ENCODE peak calls at places on chromosome 1, in eight cellular contexts. E, P, Q, K, B, O, X and A are unnamed samples.
A peak's percentile ranks its signal among the peaks of the same experiment; 100 is the strongest.

GRCh38 chr1:113875714-113876113 is 4.2 kb upstream of the PTPN22 start:
- DNase-seq in O (no peak), K (no peak), B (no peak), E (no peak), Q (no peak), P (no peak), X (no peak), A (no peak)

GRCh38 chr1:52032785-52033131 is 852 bp downstream of the KTI12 start:
- DNase-seq in K (peak; percentile 73), B (no peak), O (peak; percentile 62), P (peak; percentile 24), E (peak; percentile 69), Q (peak; percentile 76), X (peak; percentile 60), A (peak; percentile 42)

GRCh38 chr1:3115275-3116149 is 46.5 kb downstream of the PRDM16 start:
- DNase-seq in K (no peak), P (no peak), O (no peak), B (no peak), E (no peak), Q (no peak), X (no peak), A (no peak)

GRCh38 chr1:43044572-43045361 is 86.1 kb upstream of the SLC2A1 start:
- DNase-seq in B (no peak), O (no peak), E (no peak), P (no peak), X (no peak), K (no peak), Q (no peak), A (no peak)

GRCh38 chr1:161073474-161074121 is 3.9 kb upstream of the ARHGAP30 start:
- DNase-seq in O (no peak), P (no peak), E (no peak), X (no peak), B (peak; percentile 57), Q (no peak), K (no peak), A (no peak)

GRCh38 chr1:31626451-31627202 is 9.1 kb downstream of the HCRTR1 start:
- DNase-seq in P (no peak), X (peak; percentile 29), Q (no peak), B (no peak), E (peak; percentile 49), O (no peak), K (peak; percentile 78), A (no peak)

GRCh38 chr1:205376739-205377138 is 20.0 kb upstream of the KLHDC8A start:
- DNase-seq in P (no peak), E (no peak), K (no peak), B (no peak), X (no peak), O (no peak), Q (no peak), A (no peak)

GRCh38 chr1:21514245-21514644 is 5.0 kb downstream of the ALPL start:
- DNase-seq in P (no peak), B (no peak), Q (peak; percentile 71), X (no peak), K (no peak), E (no peak), O (no peak), A (peak; percentile 65)

GRCh38 chr1:226738421-226738994 is 574 bp downstream of the ITPKB start:
- DNase-seq in X (peak; percentile 30), P (no peak), E (peak; percentile 16), O (peak; percentile 69), Q (peak; percentile 85), B (peak; percentile 47), K (peak; percentile 72), A (peak; percentile 55)

GRCh38 chr1:185238447-185238846 is 78.6 kb downstream of the IVNS1ABP start:
- DNase-seq in E (peak; percentile 36), K (no peak), O (no peak), X (peak; percentile 47), P (no peak), B (peak; percentile 6), Q (peak; percentile 4), A (no peak)
- TF ChIP-seq CTCF in E (peak; percentile 58), K (peak; percentile 10), O (peak; percentile 43), X (peak; percentile 59), P (no peak), B (peak; percentile 12), Q (peak; percentile 55), A (no peak)

GRCh38 chr1:162626089-162626488 is 6.2 kb upstream of the DDR2 start:
- DNase-seq in O (no peak), X (peak; percentile 33), P (no peak), B (no peak), Q (no peak), E (peak; percentile 43), K (no peak), A (no peak)

GRCh38 chr1:162629077-162629637 is 3.1 kb upstream of the DDR2 start:
- DNase-seq in E (peak; percentile 78), O (no peak), Q (no peak), X (no peak), K (no peak), P (no peak), B (no peak), A (no peak)

GRCh38 chr1:162626733-162627132 is 5.5 kb upstream of the DDR2 start:
- DNase-seq in K (no peak), B (no peak), X (no peak), Q (no peak), P (no peak), E (peak; percentile 11), O (no peak), A (peak; percentile 18)

GRCh38 chr1:162629651-162630050 is 2.6 kb upstream of the DDR2 start:
- DNase-seq in O (no peak), E (peak; percentile 92), P (no peak), Q (no peak), X (peak; percentile 81), B (no peak), K (no peak), A (no peak)

DNA sequence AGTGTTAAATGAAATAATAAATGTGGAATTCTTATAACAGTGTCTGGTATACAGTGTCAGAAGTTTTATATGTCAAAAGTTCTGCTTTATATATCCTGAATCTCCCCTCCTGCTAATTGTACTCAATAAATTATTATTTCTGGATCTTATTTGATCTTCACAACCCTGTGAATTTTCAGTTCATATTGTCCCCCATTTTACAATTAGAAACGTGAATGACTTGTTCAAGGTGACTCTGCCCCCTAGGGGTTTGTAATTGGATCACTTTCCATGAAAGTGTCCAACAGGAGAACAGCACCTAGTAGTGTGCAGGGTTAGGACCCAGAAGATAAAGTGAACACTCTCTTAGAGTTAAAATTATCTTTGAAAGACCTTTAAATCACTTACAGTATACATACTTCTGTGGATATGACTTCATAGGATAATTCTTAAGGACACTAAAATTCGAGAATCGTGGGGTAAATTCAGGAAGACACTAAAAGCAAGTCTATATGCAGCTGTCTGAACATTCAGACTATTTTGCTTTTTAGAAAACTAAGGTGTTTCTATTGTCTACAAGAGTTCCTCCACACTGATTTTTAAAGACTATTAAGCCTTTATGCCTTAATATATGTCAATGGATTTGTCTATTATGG is 4.5 kb upstream of the DDR2 start:
- DNase-seq in X (peak; percentile 53), O (no peak), B (peak; percentile 12), E (peak; percentile 55), K (no peak), Q (peak; percentile 45), P (no peak), A (no peak)
- TF ChIP-seq CTCF in X (peak; percentile 51), O (peak; percentile 34), B (peak; percentile 40), E (peak; percentile 57), K (peak; percentile 24), Q (peak; percentile 78), P (no peak), A (peak; percentile 40)

GRCh38 chr1:153192697-153193096 is 10.5 kb upstream of the LELP1 start:
- DNase-seq in X (no peak), O (no peak), B (peak; percentile 57), K (no peak), P (no peak), E (no peak), Q (peak; percentile 12), A (peak; percentile 24)

GRCh38 chr1:153195216-153195615 is 8.0 kb upstream of the LELP1 start:
- DNase-seq in Q (no peak), K (no peak), P (no peak), E (no peak), X (no peak), B (no peak), O (no peak), A (no peak)

GRCh38 chr1:153194331-153195050 is 8.7 kb upstream of the LELP1 start:
- DNase-seq in Q (no peak), K (no peak), X (no peak), O (no peak), P (no peak), B (no peak), E (no peak), A (no peak)

GRCh38 chr1:153190373-153190772 is 12.9 kb upstream of the LELP1 start:
- DNase-seq in E (no peak), Q (no peak), O (no peak), P (no peak), X (no peak), B (peak; percentile 22), K (no peak), A (no peak)
- TF ChIP-seq CTCF in E (no peak), Q (peak; percentile 55), O (no peak), P (no peak), X (no peak), B (no peak), K (no peak), A (peak; percentile 20)

GRCh38 chr1:33005812-33006465 is 30.7 kb downstream of the AK2 start:
- DNase-seq in E (no peak), X (no peak), P (no peak), B (no peak), K (peak; percentile 50), Q (no peak), O (no peak), A (no peak)

GRCh38 chr1:33005117-33005811 is 31.4 kb downstream of the AK2 start:
- DNase-seq in Q (no peak), E (no peak), B (no peak), K (peak; percentile 9), X (no peak), P (no peak), O (no peak), A (no peak)

GRCh38 chr1:33008051-33008914 is 28.4 kb downstream of the AK2 start:
- DNase-seq in O (no peak), P (no peak), B (no peak), E (peak; percentile 25), Q (no peak), X (no peak), K (peak; percentile 40), A (no peak)

GRCh38 chr1:33009561-33009960 is 27.1 kb downstream of the AK2 start:
- DNase-seq in X (no peak), K (peak; percentile 6), O (no peak), P (no peak), B (no peak), Q (no peak), E (no peak), A (no peak)

DNA sequence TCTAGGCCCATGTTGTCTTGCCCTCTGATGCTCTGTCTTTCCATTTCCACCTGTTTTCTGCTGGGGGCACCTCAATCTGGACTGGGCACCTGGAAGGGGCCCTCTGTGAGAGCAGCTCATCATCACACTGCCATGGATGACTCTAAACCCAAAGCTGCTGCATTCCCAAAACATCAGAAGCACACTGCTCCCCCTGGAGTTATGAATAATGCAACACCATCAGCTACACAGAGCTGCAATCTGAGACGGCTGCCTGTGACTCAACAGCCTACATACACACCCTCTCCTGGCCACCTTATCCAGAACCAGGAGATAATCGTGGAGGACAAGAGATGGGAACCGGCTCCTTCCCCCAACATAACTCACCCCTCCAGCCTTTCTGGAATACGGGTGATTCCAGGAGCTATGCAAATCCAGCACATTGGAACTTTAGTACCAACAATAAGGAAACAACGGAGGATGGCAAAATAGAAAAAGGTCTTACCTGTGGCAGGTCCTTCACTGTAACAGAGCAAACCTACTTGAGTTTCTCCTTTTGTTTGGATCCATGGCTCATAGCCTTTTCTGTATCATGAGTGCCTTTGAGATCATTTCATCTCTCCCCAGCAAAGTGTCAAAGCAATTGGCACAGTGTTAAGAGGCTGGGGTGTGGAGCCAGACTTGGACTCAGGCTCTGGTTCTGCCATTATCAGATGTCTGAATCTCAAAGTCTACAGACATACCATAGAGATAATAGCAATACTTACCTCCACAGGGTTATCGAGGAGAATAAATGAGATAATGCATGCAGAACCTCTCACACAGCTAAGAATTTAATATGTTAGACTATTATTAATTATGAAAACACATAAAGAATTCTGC is 29.3 kb downstream of the AK2 start:
- DNase-seq in O (no peak), K (peak; percentile 73), Q (peak; percentile 18), E (peak; percentile 88), X (peak; percentile 94), B (peak; percentile 95), P (no peak), A (no peak)
- TF ChIP-seq CTCF in O (peak; percentile 32), K (peak; percentile 24), Q (peak; percentile 57), E (peak; percentile 78), X (peak; percentile 89), B (peak; percentile 60), P (no peak), A (peak; percentile 6)